ENCODE peak calls at places on chromosome 15, in seven cellular contexts. One of them, this sample, is unnamed.

GRCh38 chr15:83123529-83123928 is 16.1 kb downstream of the TM6SF1 start:
- DNase-seq in GM23338: no peak
- DNase-seq in colonic mucosa: no peak
- DNase-seq in tibial artery: no peak
- DNase-seq in heart left ventricle: no peak
- DNase-seq in thyroid gland: no peak
- DNase-seq in ovary: no peak
- DNase-seq in this sample: no peak

GRCh38 chr15:67311751-67312150 is 57.2 kb downstream of the IQCH start:
- DNase-seq in tibial artery: no peak
- DNase-seq in ovary: no peak
- DNase-seq in heart left ventricle: no peak
- DNase-seq in thyroid gland: no peak
- DNase-seq in colonic mucosa: no peak
- DNase-seq in GM23338: no peak
- DNase-seq in this sample: no peak

GRCh38 chr15:85583404-85584390 is 203.3 kb downstream of the AKAP13 start:
- DNase-seq in thyroid gland: peak
- DNase-seq in heart left ventricle: peak
- DNase-seq in GM23338: no peak
- DNase-seq in tibial artery: no peak
- DNase-seq in colonic mucosa: peak
- DNase-seq in ovary: peak
- DNase-seq in this sample: no peak

GRCh38 chr15:62337934-62338333 is 172.8 kb upstream of the C2CD4B start:
- DNase-seq in heart left ventricle: no peak
- DNase-seq in tibial artery: no peak
- DNase-seq in thyroid gland: no peak
- DNase-seq in ovary: no peak
- DNase-seq in colonic mucosa: no peak
- DNase-seq in GM23338: no peak
- DNase-seq in this sample: no peak

GRCh38 chr15:65217526-65218482 is 6.5 kb upstream of the CILP start:
- DNase-seq in ovary: no peak
- DNase-seq in tibial artery: no peak
- DNase-seq in colonic mucosa: no peak
- DNase-seq in GM23338: no peak
- DNase-seq in heart left ventricle: no peak
- DNase-seq in thyroid gland: no peak
- DNase-seq in this sample: no peak

GRCh38 chr15:101133751-101134261 is 118.0 kb downstream of the CHSY1 start:
- DNase-seq in GM23338: peak
- DNase-seq in heart left ventricle: no peak
- DNase-seq in ovary: no peak
- DNase-seq in tibial artery: no peak
- DNase-seq in thyroid gland: no peak
- DNase-seq in colonic mucosa: no peak
- DNase-seq in this sample: no peak

GRCh38 chr15:46946953-46947352 is 770.4 kb upstream of the SEMA6D start:
- DNase-seq in tibial artery: no peak
- DNase-seq in colonic mucosa: no peak
- DNase-seq in GM23338: no peak
- DNase-seq in ovary: no peak
- DNase-seq in heart left ventricle: no peak
- DNase-seq in thyroid gland: no peak
- DNase-seq in this sample: no peak

GRCh38 chr15:40906947-40907802 is 12.9 kb downstream of the VPS18 start:
- DNase-seq in tibial artery: no peak
- DNase-seq in ovary: peak
- DNase-seq in GM23338: no peak
- DNase-seq in thyroid gland: peak
- DNase-seq in colonic mucosa: peak
- DNase-seq in heart left ventricle: peak
- DNase-seq in this sample: no peak

GRCh38 chr15:41505776-41506175 is 7.9 kb downstream of the LTK start:
- DNase-seq in tibial artery: no peak
- DNase-seq in ovary: no peak
- DNase-seq in thyroid gland: no peak
- DNase-seq in colonic mucosa: no peak
- DNase-seq in GM23338: no peak
- DNase-seq in heart left ventricle: no peak
- DNase-seq in this sample: no peak

GRCh38 chr15:73865904-73866303 is 7.5 kb upstream of the TBC1D21 start:
- DNase-seq in colonic mucosa: no peak
- DNase-seq in heart left ventricle: no peak
- DNase-seq in GM23338: no peak
- DNase-seq in tibial artery: peak
- DNase-seq in ovary: no peak
- DNase-seq in thyroid gland: no peak
- DNase-seq in this sample: no peak

GRCh38 chr15:81174759-81175327 is 21.8 kb upstream of the IL16 start:
- DNase-seq in tibial artery: no peak
- DNase-seq in ovary: no peak
- DNase-seq in thyroid gland: no peak
- DNase-seq in GM23338: peak
- DNase-seq in heart left ventricle: no peak
- DNase-seq in colonic mucosa: no peak
- DNase-seq in this sample: no peak

GRCh38 chr15:81174125-81174524 is 22.6 kb upstream of the IL16 start:
- DNase-seq in heart left ventricle: no peak
- DNase-seq in ovary: no peak
- DNase-seq in thyroid gland: no peak
- DNase-seq in tibial artery: no peak
- DNase-seq in colonic mucosa: no peak
- DNase-seq in GM23338: no peak
- DNase-seq in this sample: no peak

GRCh38 chr15:81175496-81175895 is 21.2 kb upstream of the IL16 start:
- DNase-seq in colonic mucosa: no peak
- DNase-seq in ovary: no peak
- DNase-seq in heart left ventricle: no peak
- DNase-seq in GM23338: no peak
- DNase-seq in thyroid gland: no peak
- DNase-seq in tibial artery: no peak
- DNase-seq in this sample: no peak

GRCh38 chr15:81178365-81178764 is 18.3 kb upstream of the IL16 start:
- DNase-seq in tibial artery: no peak
- DNase-seq in heart left ventricle: no peak
- DNase-seq in ovary: no peak
- DNase-seq in colonic mucosa: no peak
- DNase-seq in thyroid gland: no peak
- DNase-seq in GM23338: no peak
- DNase-seq in this sample: no peak

DNA sequence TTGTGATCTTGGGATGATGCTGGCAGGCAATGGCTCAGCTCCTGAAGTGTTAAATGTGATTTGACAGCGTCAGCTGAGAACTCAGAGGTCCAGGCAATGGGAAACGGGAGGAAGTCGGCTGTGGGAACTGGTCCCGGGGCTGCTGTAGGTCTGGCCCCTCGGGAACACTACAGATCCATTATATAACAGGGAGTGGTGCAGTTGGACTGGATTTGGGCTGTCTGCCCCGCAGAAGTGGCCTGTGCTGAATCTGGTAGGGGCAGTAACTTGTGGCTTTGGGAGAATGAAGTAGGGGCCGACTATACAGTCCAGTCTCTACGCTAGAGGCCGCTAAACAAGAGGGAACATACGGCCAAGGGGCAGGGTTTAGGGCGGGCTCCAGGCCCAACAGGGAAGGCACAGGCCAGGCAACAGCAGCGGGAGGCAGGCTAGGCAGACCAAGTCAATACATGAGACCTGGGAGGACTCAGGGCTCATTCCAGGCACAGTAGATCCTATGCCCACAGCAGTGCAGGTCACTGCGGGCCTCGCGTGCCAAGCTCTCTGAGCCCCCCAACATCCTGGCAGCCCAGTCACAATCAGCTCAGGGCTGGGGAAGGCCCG is 20.3 kb upstream of the IL16 start:
- DNase-seq in GM23338: peak
- DNase-seq in ovary: no peak
- DNase-seq in heart left ventricle: peak
- DNase-seq in colonic mucosa: peak
- DNase-seq in thyroid gland: peak
- DNase-seq in tibial artery: peak
- DNase-seq in this sample: no peak
- TF ChIP-seq CTCF in GM23338: no peak
- TF ChIP-seq CTCF in ovary: no peak
- TF ChIP-seq CTCF in heart left ventricle: peak
- TF ChIP-seq CTCF in colonic mucosa: no peak
- TF ChIP-seq CTCF in thyroid gland: no peak
- TF ChIP-seq CTCF in tibial artery: no peak
- TF ChIP-seq CTCF in this sample: peak

DNA sequence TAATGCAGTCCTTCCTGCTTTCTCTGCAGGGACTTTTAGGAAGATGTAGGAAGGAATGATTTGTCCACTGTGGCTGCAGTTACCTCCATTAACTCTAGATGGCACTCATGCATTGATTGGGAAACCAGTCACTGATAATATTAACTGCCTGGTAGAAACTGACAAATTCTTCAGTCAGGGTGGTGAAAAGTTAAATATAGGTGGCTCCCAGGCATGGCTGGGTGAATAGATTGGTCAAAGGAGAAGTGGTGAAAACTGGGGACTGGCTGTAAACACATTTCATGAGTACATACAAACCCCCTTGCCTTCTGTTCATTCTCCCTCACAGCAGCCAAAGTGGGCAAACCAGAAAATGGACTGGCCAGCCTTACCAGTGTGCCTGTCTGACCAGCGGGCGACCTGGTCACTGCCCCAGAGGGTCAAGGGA is 333.4 kb downstream of the THSD4 start:
- DNase-seq in ovary: peak
- DNase-seq in heart left ventricle: peak
- DNase-seq in colonic mucosa: peak
- DNase-seq in GM23338: peak
- DNase-seq in tibial artery: no peak
- DNase-seq in thyroid gland: peak
- DNase-seq in this sample: peak
- TF ChIP-seq CTCF in ovary: peak
- TF ChIP-seq CTCF in heart left ventricle: peak
- TF ChIP-seq CTCF in colonic mucosa: peak
- TF ChIP-seq CTCF in GM23338: peak
- TF ChIP-seq CTCF in tibial artery: peak
- TF ChIP-seq CTCF in thyroid gland: peak
- TF ChIP-seq CTCF in this sample: peak

GRCh38 chr15:45110256-45110820 is 3.6 kb downstream of the DUOX2 start:
- DNase-seq in thyroid gland: no peak
- DNase-seq in GM23338: peak
- DNase-seq in ovary: no peak
- DNase-seq in heart left ventricle: no peak
- DNase-seq in colonic mucosa: no peak
- DNase-seq in tibial artery: no peak
- DNase-seq in this sample: no peak
- TF ChIP-seq CTCF in thyroid gland: peak
- TF ChIP-seq CTCF in GM23338: peak
- TF ChIP-seq CTCF in ovary: no peak
- TF ChIP-seq CTCF in heart left ventricle: no peak
- TF ChIP-seq CTCF in colonic mucosa: no peak
- TF ChIP-seq CTCF in tibial artery: no peak
- TF ChIP-seq CTCF in this sample: no peak

GRCh38 chr15:58517252-58517681 is 85.5 kb downstream of the LIPC start:
- DNase-seq in GM23338: peak
- DNase-seq in heart left ventricle: no peak
- DNase-seq in colonic mucosa: no peak
- DNase-seq in ovary: no peak
- DNase-seq in tibial artery: no peak
- DNase-seq in thyroid gland: no peak
- DNase-seq in this sample: no peak
- TF ChIP-seq CTCF in GM23338: peak
- TF ChIP-seq CTCF in heart left ventricle: no peak
- TF ChIP-seq CTCF in colonic mucosa: no peak
- TF ChIP-seq CTCF in ovary: no peak
- TF ChIP-seq CTCF in tibial artery: no peak
- TF ChIP-seq CTCF in thyroid gland: no peak
- TF ChIP-seq CTCF in this sample: no peak

GRCh38 chr15:97745481-97746071 is 214.9 kb upstream of the ARRDC4 start:
- DNase-seq in thyroid gland: no peak
- DNase-seq in colonic mucosa: peak
- DNase-seq in tibial artery: no peak
- DNase-seq in heart left ventricle: peak
- DNase-seq in ovary: no peak
- DNase-seq in GM23338: peak
- DNase-seq in this sample: no peak
- TF ChIP-seq CTCF in thyroid gland: peak
- TF ChIP-seq CTCF in colonic mucosa: peak
- TF ChIP-seq CTCF in tibial artery: no peak
- TF ChIP-seq CTCF in heart left ventricle: peak
- TF ChIP-seq CTCF in ovary: no peak
- TF ChIP-seq CTCF in GM23338: peak
- TF ChIP-seq CTCF in this sample: no peak